ENCODE peak calls at places on chromosomes 12 and 14, in eight cellular contexts. Q, X, R, S, C, E, H and Z are unnamed samples.

GRCh38 chr14:100406505-100407131 is 83.5 kb downstream of the SLC25A47 start:
- DNase-seq in Q (no peak), X (peak), R (peak), S (no peak), C (no peak), E (no peak), H (no peak), Z (no peak)

GRCh38 chr12:82760423-82760822 is 73.7 kb downstream of the TMTC2 start:
- DNase-seq in Q (no peak), X (no peak), R (no peak), S (no peak), C (no peak), E (no peak), H (no peak), Z (no peak)

GRCh38 chr12:111578276-111578970 is 20.7 kb downstream of the ATXN2 start:
- DNase-seq in Q (no peak), X (peak), R (peak), S (no peak), C (no peak), E (no peak), H (no peak), Z (no peak)

GRCh38 chr12:6376079-6376941 is 947 bp upstream of the SCNN1A start:
- DNase-seq in Q (peak), X (peak), R (peak), S (peak), C (peak), E (no peak), H (no peak), Z (peak)

GRCh38 chr14:81400202-81400678 is at the start of gene STON2:
- DNase-seq in Q (peak), X (peak), R (no peak), S (no peak), C (no peak), E (peak), H (peak), Z (no peak)

GRCh38 chr12:48286665-48287064 is 64.1 kb downstream of the ZNF641 start:
- DNase-seq in Q (no peak), X (peak), R (peak), S (peak), C (no peak), E (no peak), H (no peak), Z (peak)

GRCh38 chr14:62778847-62779246 is 266.4 kb downstream of the KCNH5 start:
- DNase-seq in Q (no peak), X (peak), R (no peak), S (no peak), C (no peak), E (no peak), H (no peak), Z (no peak)

GRCh38 chr14:74941676-74942097 is 13.7 kb downstream of the PGF start:
- DNase-seq in Q (no peak), X (peak), R (no peak), S (no peak), C (peak), E (no peak), H (peak), Z (no peak)

GRCh38 chr14:102141797-102142196 is 2.1 kb downstream of the WDR20 start:
- DNase-seq in Q (no peak), X (no peak), R (no peak), S (no peak), C (no peak), E (no peak), H (no peak), Z (no peak)

GRCh38 chr12:58916891-58917570 is 3.3 kb downstream of the LRIG3 start:
- DNase-seq in Q (peak), X (peak), R (no peak), S (no peak), C (no peak), E (peak), H (no peak), Z (peak)

GRCh38 chr14:23302290-23303225 is at the start of gene PPP1R3E:
- DNase-seq in Q (peak), X (peak), R (peak), S (peak), C (peak), E (peak), H (peak), Z (peak)

GRCh38 chr14:80164991-80165390 is 46.3 kb downstream of the DIO2 start:
- DNase-seq in Q (no peak), X (peak), R (no peak), S (no peak), C (no peak), E (no peak), H (no peak), Z (no peak)

GRCh38 chr12:93127582-93128331 is 198.7 kb upstream of the EEA1 start:
- DNase-seq in Q (no peak), X (peak), R (peak), S (no peak), C (peak), E (peak), H (no peak), Z (peak)

GRCh38 chr12:49108958-49109404 is 1.7 kb downstream of the LMBR1L start:
- DNase-seq in Q (no peak), X (peak), R (peak), S (no peak), C (peak), E (no peak), H (no peak), Z (no peak)

GRCh38 chr14:52834440-52834842 is 43.0 kb upstream of the GNPNAT1 start:
- DNase-seq in Q (no peak), X (peak), R (no peak), S (no peak), C (no peak), E (no peak), H (no peak), Z (no peak)

GRCh38 chr12:48288387-48289268 is 62.1 kb downstream of the ZNF641 start:
- DNase-seq in Q (no peak), X (no peak), R (no peak), S (no peak), C (no peak), E (no peak), H (no peak), Z (no peak)

GRCh38 chr12:81992461-81992860 is 233.3 kb upstream of the PPFIA2 start:
- DNase-seq in Q (peak), X (no peak), R (no peak), S (peak), C (no peak), E (peak), H (peak), Z (peak)

GRCh38 chr12:39354955-39355354 is 88.0 kb downstream of the KIF21A start:
- DNase-seq in Q (no peak), X (no peak), R (no peak), S (no peak), C (no peak), E (no peak), H (no peak), Z (peak)

GRCh38 chr12:122988036-122988435 is 7.6 kb downstream of the ARL6IP4 start:
- DNase-seq in Q (no peak), X (no peak), R (no peak), S (no peak), C (no peak), E (no peak), H (no peak), Z (no peak)

GRCh38 chr14:68814376-68815287 is 21.8 kb upstream of the ZFP36L1 start:
- DNase-seq in Q (no peak), X (peak), R (peak), S (peak), C (peak), E (peak), H (peak), Z (peak)

GRCh38 chr12:124085419-124085818 is 112.4 kb downstream of the ZNF664 start:
- DNase-seq in Q (no peak), X (no peak), R (no peak), S (no peak), C (no peak), E (no peak), H (no peak), Z (no peak)

GRCh38 chr12:131088701-131089525 is 135.2 kb downstream of the ADGRD1 start:
- DNase-seq in Q (no peak), X (no peak), R (no peak), S (no peak), C (peak), E (no peak), H (no peak), Z (no peak)

GRCh38 chr12:46785413-46785812 is 40.4 kb downstream of the SLC38A4 start:
- DNase-seq in Q (no peak), X (no peak), R (no peak), S (no peak), C (no peak), E (no peak), H (no peak), Z (no peak)

GRCh38 chr12:116443706-116444589 is 115.2 kb upstream of the MAP1LC3B2 start:
- DNase-seq in Q (no peak), X (no peak), R (no peak), S (no peak), C (no peak), E (no peak), H (peak), Z (no peak)

GRCh38 chr14:24139272-24139934 is 2.0 kb downstream of the EMC9 start:
- DNase-seq in Q (no peak), X (no peak), R (peak), S (no peak), C (no peak), E (peak), H (peak), Z (no peak)

GRCh38 chr12:14893471-14894250 is 8.0 kb upstream of the MGP start:
- DNase-seq in Q (no peak), X (peak), R (no peak), S (no peak), C (no peak), E (no peak), H (no peak), Z (no peak)

GRCh38 chr12:81573228-81573627 is 185.9 kb downstream of the PPFIA2 start:
- DNase-seq in Q (no peak), X (peak), R (no peak), S (no peak), C (no peak), E (no peak), H (no peak), Z (peak)

GRCh38 chr14:103563089-103563620 is 395 bp downstream of the COA8 start:
- DNase-seq in Q (peak), X (no peak), R (peak), S (peak), C (peak), E (peak), H (no peak), Z (no peak)

GRCh38 chr12:118359541-118359915 is 13.2 kb downstream of the TAOK3 start:
- DNase-seq in Q (no peak), X (no peak), R (no peak), S (no peak), C (no peak), E (no peak), H (peak), Z (no peak)

GRCh38 chr14:104917992-104918391 is 6.7 kb upstream of the PLD4 start:
- DNase-seq in Q (no peak), X (no peak), R (no peak), S (no peak), C (no peak), E (no peak), H (no peak), Z (no peak)

GRCh38 chr14:105562713-105563346 is 36.4 kb downstream of the TMEM121 start:
- DNase-seq in Q (no peak), X (no peak), R (no peak), S (no peak), C (no peak), E (no peak), H (no peak), Z (no peak)

GRCh38 chr12:124241776-124242528 is 52.9 kb upstream of the RFLNA start:
- DNase-seq in Q (no peak), X (no peak), R (no peak), S (no peak), C (no peak), E (no peak), H (no peak), Z (no peak)

GRCh38 chr12:49959570-49960473 is 1.9 kb upstream of the AQP5 start:
- DNase-seq in Q (no peak), X (peak), R (no peak), S (peak), C (peak), E (no peak), H (no peak), Z (peak)

GRCh38 chr14:51865953-51866747 is 5.7 kb downstream of the GNG2 start:
- DNase-seq in Q (peak), X (no peak), R (no peak), S (no peak), C (no peak), E (no peak), H (no peak), Z (peak)

GRCh38 chr12:111340231-111340630 is 28.7 kb downstream of the PHETA1 start:
- DNase-seq in Q (no peak), X (no peak), R (no peak), S (no peak), C (no peak), E (no peak), H (no peak), Z (no peak)